ENCODE peak calls at places on chromosomes 3 and 15, in eight cellular contexts. G, L, S, F, X, W, C and E are unnamed samples.

GRCh38 chr3:62592408-62592807 is 219.1 kb upstream of the FEZF2 start:
- DNase-seq in G (no peak), L (no peak), S (no peak), F (no peak), X (no peak), W (no peak), C (no peak), E (no peak)

GRCh38 chr3:6249679-6250078 is 611.2 kb upstream of the GRM7 start:
- DNase-seq in G (no peak), L (no peak), S (no peak), F (no peak), X (no peak), W (no peak), C (no peak), E (no peak)

GRCh38 chr3:174945951-174946350 is 86.8 kb downstream of the NAALADL2 start:
- DNase-seq in G (no peak), L (no peak), S (no peak), F (no peak), X (no peak), W (no peak), C (no peak), E (no peak)

GRCh38 chr3:65030847-65031463 is 343.2 kb upstream of the ADAMTS9 start:
- DNase-seq in G (no peak), L (no peak), S (no peak), F (peak; percentile 40), X (no peak), W (no peak), C (peak; percentile 76), E (no peak)

GRCh38 chr3:47491186-47491585 is 15.4 kb upstream of the SCAP start:
- DNase-seq in G (no peak), L (no peak), S (no peak), F (no peak), X (no peak), W (no peak), C (no peak), E (no peak)

GRCh38 chr3:10299175-10299574 is 6.4 kb upstream of the GHRL start:
- DNase-seq in G (no peak), L (no peak), S (no peak), F (no peak), X (no peak), W (no peak), C (no peak), E (no peak)

GRCh38 chr15:24924621-24925020 is 30.2 kb upstream of the SNRPN start:
- DNase-seq in G (no peak), L (no peak), S (no peak), F (no peak), X (no peak), W (no peak), C (no peak), E (no peak)

GRCh38 chr3:149437286-149437685 is 37.2 kb upstream of the TM4SF4 start:
- DNase-seq in G (no peak), L (no peak), S (no peak), F (no peak), X (no peak), W (no peak), C (no peak), E (no peak)

GRCh38 chr3:195905970-195906864 is 2.1 kb downstream of the TNK2 start:
- DNase-seq in G (peak; percentile 44), L (no peak), S (no peak), F (no peak), X (no peak), W (no peak), C (no peak), E (no peak)

GRCh38 chr15:74793135-74794028 is 11.5 kb downstream of the CSK start:
- DNase-seq in G (peak; percentile 59), L (no peak), S (no peak), F (no peak), X (no peak), W (peak; percentile 72), C (no peak), E (peak; percentile 64)

GRCh38 chr3:186109897-186110803 is 1.3 kb upstream of the ETV5 start:
- DNase-seq in G (no peak), L (peak; percentile 50), S (peak; percentile 34), F (peak; percentile 25), X (peak; percentile 77), W (peak; percentile 22), C (no peak), E (no peak)

GRCh38 chr15:63440756-63441155 is 59.1 kb upstream of the CA12 start:
- DNase-seq in G (no peak), L (no peak), S (no peak), F (no peak), X (no peak), W (no peak), C (no peak), E (no peak)

GRCh38 chr3:55332191-55332590 is 154.9 kb downstream of the WNT5A start:
- DNase-seq in G (no peak), L (no peak), S (no peak), F (no peak), X (no peak), W (no peak), C (no peak), E (no peak)

GRCh38 chr15:75178171-75178937 is 23.3 kb upstream of the C15orf39 start:
- DNase-seq in G (peak; percentile 83), L (peak; percentile 62), S (peak; percentile 63), F (no peak), X (no peak), W (no peak), C (no peak), E (no peak)